ENCODE peak calls at places on chromosome 3, in eight cellular contexts. X is K562, J is endothelial cell of umbilical vein, Y is SK-N-SH, R is H1, F is HepG2, W is HCT116, P is GM12878. N is an unnamed sample.

GRCh38 chr3:191492601-191493000 is 31.6 kb downstream of the PYDC2 start:
- DNase-seq in J (peak; percentile 9), F (no peak), P (no peak), W (no peak), X (no peak), R (no peak), Y (no peak), N (no peak)

GRCh38 chr3:4720316-4721075 is 227.3 kb downstream of the ITPR1 start:
- DNase-seq in R (peak; percentile 52), W (peak; percentile 60), J (peak; percentile 75), X (peak; percentile 77), F (peak; percentile 75), P (no peak), Y (no peak), N (no peak)

GRCh38 chr3:133663569-133664313 is 2.0 kb upstream of the TOPBP1 start:
- DNase-seq in X (peak; percentile 39), W (peak; percentile 63), J (peak; percentile 37), R (peak; percentile 47), Y (peak; percentile 67), P (no peak), F (peak; percentile 82), N (peak; percentile 34)

GRCh38 chr3:133301194-133301593 is 98.7 kb upstream of the BFSP2 start:
- DNase-seq in F (no peak), P (no peak), Y (no peak), J (peak; percentile 76), X (no peak), W (no peak), R (no peak), N (no peak)

GRCh38 chr3:193843447-193844301 is 250.7 kb downstream of the OPA1 start:
- DNase-seq in P (peak; percentile 36), X (peak; percentile 74), W (no peak), R (no peak), J (no peak), Y (no peak), F (peak; percentile 70), N (no peak)

GRCh38 chr3:69784854-69785523 is 45.7 kb downstream of the MITF start:
- DNase-seq in F (no peak), R (no peak), W (no peak), P (no peak), J (peak; percentile 41), X (no peak), Y (peak; percentile 11), N (no peak)

GRCh38 chr3:11509175-11510000 is 134.3 kb downstream of the VGLL4 start:
- DNase-seq in X (peak; percentile 73), Y (peak; percentile 81), J (peak; percentile 89), F (peak; percentile 31), P (no peak), W (no peak), R (peak; percentile 48), N (no peak)

GRCh38 chr3:141960731-141961130 is 84.3 kb downstream of the ATP1B3 start:
- DNase-seq in R (no peak), W (no peak), J (no peak), F (no peak), X (no peak), Y (no peak), P (no peak), N (no peak)

GRCh38 chr3:100966049-100966471 is 27.2 kb downstream of the ABI3BP start:
- DNase-seq in P (no peak), Y (peak; percentile 49), R (no peak), W (no peak), F (no peak), J (no peak), X (no peak), N (no peak)

GRCh38 chr3:170584585-170585007 is 1.3 kb downstream of the SLC7A14 start:
- DNase-seq in F (peak; percentile 37), P (no peak), R (peak; percentile 96), W (no peak), X (peak; percentile 77), Y (peak; percentile 42), J (peak; percentile 56), N (peak; percentile 18)

GRCh38 chr3:158731938-158732855 is at the start of gene RARRES1:
- DNase-seq in X (no peak), J (peak; percentile 50), R (peak; percentile 76), W (no peak), P (no peak), F (no peak), Y (peak; percentile 88), N (no peak)

GRCh38 chr3:171867976-171868375 is 24.8 kb downstream of the TMEM212 start:
- DNase-seq in R (no peak), W (peak; percentile 10), F (no peak), Y (no peak), X (peak; percentile 35), J (no peak), P (no peak), N (no peak)

GRCh38 chr3:68162644-68163043 is 508.2 kb upstream of the SUCLG2 start:
- DNase-seq in F (no peak), W (no peak), R (no peak), P (no peak), X (no peak), Y (no peak), J (no peak), N (no peak)

GRCh38 chr3:128307029-128307633 is 153.8 kb downstream of the EEFSEC start:
- DNase-seq in W (no peak), P (no peak), Y (peak; percentile 58), F (peak; percentile 60), X (no peak), R (peak; percentile 43), J (peak; percentile 16), N (no peak)

GRCh38 chr3:22159004-22159695 is 408.1 kb upstream of the ZNF385D start:
- DNase-seq in P (no peak), X (no peak), J (no peak), Y (no peak), R (no peak), W (no peak), F (peak; percentile 43), N (no peak)

DNA sequence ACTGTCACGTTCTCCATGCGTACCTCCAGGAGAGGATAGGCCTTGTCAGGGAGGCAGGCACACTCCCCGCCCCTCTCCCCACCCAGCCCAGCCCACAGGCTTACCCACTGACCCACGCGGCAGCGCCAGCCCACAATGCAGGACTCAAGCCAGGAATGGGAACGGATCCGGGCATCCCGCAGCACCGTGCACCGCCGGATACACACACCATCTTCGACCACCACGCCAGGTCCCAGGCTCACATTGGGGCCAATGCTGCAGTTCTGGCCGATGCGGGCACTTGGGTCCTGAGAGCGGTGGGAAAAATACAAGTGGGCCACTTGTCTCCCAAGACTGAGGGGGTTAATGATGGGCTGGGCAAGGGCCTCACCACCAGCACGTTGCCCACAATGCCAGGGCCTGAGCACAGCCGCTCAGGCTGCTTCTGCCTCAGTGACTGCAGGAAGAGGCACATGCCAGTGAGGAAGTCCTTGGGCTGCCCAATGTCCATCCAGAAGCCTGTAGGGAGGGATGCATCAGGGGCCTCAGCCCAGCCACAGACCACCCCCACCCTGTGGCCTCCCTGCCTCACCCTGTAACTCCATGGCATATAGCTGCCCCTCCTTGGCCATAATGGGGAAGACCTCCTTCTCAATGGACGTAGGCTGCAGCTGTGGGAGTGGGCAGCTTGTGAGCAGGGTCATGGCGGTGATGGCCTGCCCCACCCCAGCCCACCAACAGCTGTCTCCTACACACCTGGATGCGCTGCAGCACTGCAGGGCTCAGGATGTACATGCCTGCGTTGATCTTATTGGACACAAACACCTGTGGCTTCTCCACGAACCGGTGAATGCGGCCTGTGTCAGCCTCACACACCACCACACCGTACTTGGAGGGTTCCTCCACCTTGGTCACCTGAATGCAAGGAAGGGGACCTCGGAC is 1.6 kb downstream of the GMPPB start:
- DNase-seq in Y (no peak), W (no peak), X (no peak), F (no peak), R (no peak), P (no peak), J (no peak), N (no peak)
- H3K4me3 ChIP-seq in Y (peak overlapping the region; percentile 98), W (peak overlapping the region; percentile 95), X (peak overlapping the region; percentile 99), F (peak overlapping the region; percentile 97), R (no peak overlapping the region), P (peak overlapping the region; percentile 87), J (no peak overlapping the region), N (no peak overlapping the region)

GRCh38 chr3:186261638-186262037 is 100.4 kb downstream of the DGKG start:
- DNase-seq in P (no peak), F (no peak), Y (no peak), W (no peak), R (no peak), J (no peak), X (peak; percentile 29), N (no peak)

GRCh38 chr3:186258968-186259367 is 103.1 kb downstream of the DGKG start:
- DNase-seq in R (no peak), X (no peak), F (no peak), P (no peak), Y (peak; percentile 68), J (no peak), W (no peak), N (no peak)

GRCh38 chr3:186260726-186261125 is 101.3 kb downstream of the DGKG start:
- DNase-seq in X (no peak), J (no peak), P (no peak), W (no peak), F (no peak), Y (peak; percentile 52), R (no peak), N (no peak)

GRCh38 chr3:186257866-186258265 is 104.2 kb downstream of the DGKG start:
- DNase-seq in P (no peak), W (no peak), J (no peak), R (no peak), X (no peak), Y (no peak), F (no peak), N (no peak)

DNA sequence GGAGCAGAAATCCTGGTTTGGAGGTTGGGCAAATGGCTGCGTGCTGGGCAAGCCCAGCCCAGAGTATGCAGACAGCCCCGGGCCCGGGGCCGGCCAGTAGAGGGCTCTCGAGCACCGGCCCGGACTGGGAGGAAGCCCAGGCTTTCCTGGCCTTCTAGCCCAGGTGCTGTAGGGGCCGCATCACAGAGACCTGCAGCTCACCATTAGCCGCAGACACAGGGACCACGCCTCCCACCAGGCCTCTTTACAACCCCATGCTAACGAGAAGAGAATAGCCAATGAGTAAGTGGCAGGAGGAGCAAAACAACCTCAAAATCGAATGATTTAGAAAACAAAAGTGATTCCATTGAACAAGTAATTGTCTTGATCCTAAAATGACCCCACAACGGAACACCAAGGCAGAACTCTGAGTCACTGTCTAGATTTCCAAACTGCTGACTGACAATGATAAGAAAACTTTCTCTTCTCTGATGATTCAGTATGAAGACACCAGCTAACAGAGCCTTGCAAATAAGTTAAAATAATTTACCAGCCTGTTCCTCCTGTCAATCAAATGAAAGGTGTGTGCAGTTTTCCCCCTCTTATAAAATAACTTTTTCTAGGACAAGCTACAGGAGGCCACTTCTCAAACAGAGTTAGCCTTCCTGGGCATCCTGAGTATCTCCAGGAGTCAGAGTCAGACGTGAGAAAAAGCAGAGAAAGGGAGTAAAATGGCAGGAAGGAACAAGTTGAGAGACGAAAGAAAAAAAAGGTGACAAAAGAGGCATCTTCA is 102.2 kb downstream of the DGKG start:
- DNase-seq in F (peak; percentile 57), J (peak; percentile 58), W (peak; percentile 75), R (peak; percentile 89), Y (peak; percentile 90), X (peak; percentile 78), P (no peak), N (no peak)
- TF ChIP-seq POLR2AphosphoS5 in F (no peak), J (no peak), W (peak; percentile 61), R (no peak), Y (no peak), X (no peak), P (no peak), N (no peak)

GRCh38 chr3:185225523-185225922 is 28.3 kb downstream of the EHHADH start:
- DNase-seq in F (no peak), R (no peak), X (no peak), J (no peak), W (no peak), P (no peak), Y (no peak), N (no peak)
- H3K9ac ChIP-seq in F (no peak overlapping the region), R (no peak overlapping the region), X (no peak overlapping the region), J (no peak overlapping the region), W (no peak overlapping the region), P (no peak overlapping the region), Y (no peak overlapping the region), N (no peak overlapping the region)

GRCh38 chr3:50570508-50571279 is 1.4 kb downstream of the HEMK1 start:
- DNase-seq in W (no peak), Y (no peak), P (no peak), R (no peak), J (no peak), X (no peak), F (no peak), N (no peak)
- H3K4me3 ChIP-seq in W (peak overlapping the region; percentile 90), Y (peak overlapping the region; percentile 81), P (peak overlapping the region; percentile 81), R (no peak overlapping the region), J (no peak overlapping the region), X (peak overlapping the region; percentile 90), F (peak overlapping the region; percentile 82), N (peak overlapping the region; percentile 85)

N was measured in SK-N-MC.